ENCODE peak calls at places on chromosomes 3 and 15, in four cellular contexts. One of them, this sample, is unnamed.

GRCh38 chr15:34243226-34243625 is 18.4 kb downstream of the EMC4 start:
- DNase-seq in HepG2: no peak
- DNase-seq in WTC11: no peak
- DNase-seq in K562: no peak
- DNase-seq in this sample: no peak

GRCh38 chr3:151439652-151440125 is 21.2 kb downstream of the IGSF10 start:
- DNase-seq in HepG2: peak
- DNase-seq in K562: peak
- DNase-seq in WTC11: no peak
- DNase-seq in this sample: peak

GRCh38 chr15:53625260-53625659 is 134.2 kb downstream of the WDR72 start:
- DNase-seq in K562: no peak
- DNase-seq in HepG2: no peak
- DNase-seq in WTC11: no peak
- DNase-seq in this sample: no peak

GRCh38 chr15:75215107-75216004 is 13.7 kb downstream of the C15orf39 start:
- DNase-seq in HepG2: no peak
- DNase-seq in WTC11: no peak
- DNase-seq in K562: no peak
- DNase-seq in this sample: no peak

GRCh38 chr3:115217678-115218451 is 70.8 kb upstream of the ZBTB20 start:
- DNase-seq in K562: peak
- DNase-seq in WTC11: peak
- DNase-seq in HepG2: peak
- DNase-seq in this sample: peak

GRCh38 chr15:45919806-45920205 is 285.0 kb downstream of the SQOR start:
- DNase-seq in WTC11: no peak
- DNase-seq in K562: no peak
- DNase-seq in HepG2: peak
- DNase-seq in this sample: peak

GRCh38 chr3:149819432-149819831 is 6.4 kb downstream of the RNF13 start:
- DNase-seq in WTC11: no peak
- DNase-seq in K562: no peak
- DNase-seq in HepG2: no peak
- DNase-seq in this sample: no peak

GRCh38 chr3:35596611-35597010 is 42.7 kb upstream of the ARPP21 start:
- DNase-seq in K562: no peak
- DNase-seq in HepG2: no peak
- DNase-seq in WTC11: no peak
- DNase-seq in this sample: no peak

GRCh38 chr15:95551580-95551979 is 778.9 kb upstream of the NR2F2 start:
- DNase-seq in WTC11: no peak
- DNase-seq in K562: no peak
- DNase-seq in HepG2: no peak
- DNase-seq in this sample: no peak

GRCh38 chr3:181723064-181723463 is 11.3 kb downstream of the SOX2 start:
- DNase-seq in K562: no peak
- DNase-seq in HepG2: no peak
- DNase-seq in WTC11: no peak
- DNase-seq in this sample: no peak

GRCh38 chr3:54122802-54123537 is 618 bp downstream of the CACNA2D3 start:
- DNase-seq in WTC11: no peak
- DNase-seq in K562: no peak
- DNase-seq in HepG2: no peak
- DNase-seq in this sample: no peak

GRCh38 chr15:95175914-95176658 is 944.7 kb downstream of the MCTP2 start:
- DNase-seq in K562: peak
- DNase-seq in WTC11: no peak
- DNase-seq in HepG2: no peak
- DNase-seq in this sample: no peak

GRCh38 chr3:151660890-151661289 is 72.8 kb upstream of the AADACL2 start:
- DNase-seq in HepG2: no peak
- DNase-seq in K562: no peak
- DNase-seq in WTC11: no peak
- DNase-seq in this sample: no peak

GRCh38 chr15:65026756-65027155 is 2.7 kb downstream of the MTFMT start:
- DNase-seq in HepG2: no peak
- DNase-seq in K562: no peak
- DNase-seq in WTC11: no peak
- DNase-seq in this sample: no peak

GRCh38 chr3:141498592-141499223 is 11.9 kb downstream of the RASA2 start:
- DNase-seq in HepG2: no peak
- DNase-seq in K562: no peak
- DNase-seq in WTC11: no peak
- DNase-seq in this sample: no peak

GRCh38 chr15:39344662-39345141 is 236.2 kb upstream of the THBS1 start:
- DNase-seq in WTC11: no peak
- DNase-seq in K562: no peak
- DNase-seq in HepG2: peak
- DNase-seq in this sample: no peak

GRCh38 chr3:159854500-159855124 is 134.0 kb upstream of the IL12A start:
- DNase-seq in HepG2: peak
- DNase-seq in K562: no peak
- DNase-seq in WTC11: no peak
- DNase-seq in this sample: peak

GRCh38 chr3:57586778-57587177 is 10.4 kb downstream of the ARF4 start:
- DNase-seq in K562: no peak
- DNase-seq in HepG2: no peak
- DNase-seq in WTC11: no peak
- DNase-seq in this sample: no peak

GRCh38 chr15:32993285-32993684 is 201.2 kb downstream of the FMN1 start:
- DNase-seq in HepG2: no peak
- DNase-seq in K562: no peak
- DNase-seq in WTC11: no peak
- DNase-seq in this sample: no peak

GRCh38 chr15:31398677-31399260 is 72.1 kb downstream of the KLF13 start:
- DNase-seq in WTC11: no peak
- DNase-seq in K562: no peak
- DNase-seq in HepG2: peak
- DNase-seq in this sample: no peak

GRCh38 chr15:67839358-67839928 is 402 bp downstream of the RNU6-1 start:
- DNase-seq in K562: peak
- DNase-seq in WTC11: no peak
- DNase-seq in HepG2: peak
- DNase-seq in this sample: peak

GRCh38 chr3:196969660-196970546 is 1.3 kb upstream of the PIGZ start:
- DNase-seq in K562: peak
- DNase-seq in WTC11: peak
- DNase-seq in HepG2: no peak
- DNase-seq in this sample: peak

GRCh38 chr3:72112435-72112834 is 327.5 kb upstream of the PROK2 start:
- DNase-seq in HepG2: no peak
- DNase-seq in WTC11: no peak
- DNase-seq in K562: no peak
- DNase-seq in this sample: no peak

GRCh38 chr3:139283301-139283700 is 60.5 kb upstream of the MRPS22 start:
- DNase-seq in K562: no peak
- DNase-seq in WTC11: no peak
- DNase-seq in HepG2: no peak
- DNase-seq in this sample: no peak

GRCh38 chr3:139284221-139284620 is 59.6 kb upstream of the MRPS22 start:
- DNase-seq in WTC11: no peak
- DNase-seq in HepG2: no peak
- DNase-seq in K562: no peak
- DNase-seq in this sample: no peak

GRCh38 chr3:139280027-139280671 is 63.7 kb upstream of the MRPS22 start:
- DNase-seq in HepG2: no peak
- DNase-seq in K562: peak
- DNase-seq in WTC11: no peak
- DNase-seq in this sample: no peak

GRCh38 chr3:139281096-139281495 is 62.7 kb upstream of the MRPS22 start:
- DNase-seq in HepG2: no peak
- DNase-seq in K562: no peak
- DNase-seq in WTC11: no peak
- DNase-seq in this sample: no peak

DNA sequence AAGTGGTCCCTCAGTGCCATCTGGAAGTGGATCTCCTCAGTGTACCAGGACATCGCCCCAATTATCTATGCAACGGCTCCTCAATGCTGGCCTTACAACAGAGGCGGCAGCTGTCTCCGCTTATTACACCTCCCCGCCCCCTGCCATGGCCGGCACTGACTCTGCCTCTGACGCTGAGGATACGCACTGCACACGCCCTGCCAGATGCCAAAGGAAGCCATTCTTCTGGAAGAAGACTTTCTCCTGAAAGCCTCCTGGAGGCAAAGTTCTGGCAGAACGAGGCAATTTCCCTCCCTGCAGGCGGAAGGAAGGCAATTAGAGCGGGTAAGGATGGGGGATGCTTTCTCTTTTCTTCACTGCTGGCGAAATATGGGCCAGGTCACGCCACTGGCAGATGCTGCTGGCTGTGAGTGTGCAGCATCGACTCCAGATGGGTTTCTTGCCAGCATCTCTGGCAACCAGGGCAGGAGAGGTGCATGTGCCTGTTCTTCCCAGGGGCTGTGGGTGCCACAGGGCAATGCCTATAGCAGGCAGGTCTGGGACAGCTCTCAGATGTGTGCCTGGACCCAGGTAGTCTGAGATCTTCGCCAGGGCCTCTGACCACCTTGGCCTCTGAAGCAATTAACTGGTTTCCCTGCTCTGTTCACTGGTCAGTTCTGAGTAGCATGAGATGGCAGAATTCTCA is 62.2 kb upstream of the MRPS22 start:
- DNase-seq in WTC11: no peak
- DNase-seq in HepG2: no peak
- DNase-seq in K562: no peak
- DNase-seq in this sample: no peak
- TF ChIP-seq HMGXB4 in WTC11: no peak
- TF ChIP-seq HMGXB4 in HepG2: no peak
- TF ChIP-seq HMGXB4 in K562: no peak
- TF ChIP-seq HMGXB4 in this sample: no peak

DNA sequence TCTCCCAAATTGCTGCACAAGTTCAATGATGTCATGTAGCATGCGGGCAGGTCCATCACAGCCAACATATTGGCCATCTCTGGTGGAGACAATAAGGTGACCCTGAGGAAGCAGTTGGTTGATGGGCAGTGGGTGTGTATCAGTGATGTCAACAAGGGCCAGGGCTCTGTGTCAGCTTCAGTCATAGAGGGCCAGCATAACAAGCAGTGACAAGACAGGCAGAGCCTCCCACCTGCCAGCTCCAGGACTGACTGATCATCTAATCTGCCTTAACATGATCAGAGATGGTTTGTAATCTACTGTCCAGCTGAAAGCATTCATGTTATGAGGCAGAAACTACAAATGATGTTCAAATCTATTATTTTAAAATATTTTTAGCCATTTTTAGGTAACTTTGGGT is 62.3 kb downstream of the GLB1 start:
- DNase-seq in HepG2: no peak
- DNase-seq in K562: no peak
- DNase-seq in WTC11: no peak
- DNase-seq in this sample: no peak
- TF ChIP-seq HMGXB4 in HepG2: no peak
- TF ChIP-seq HMGXB4 in K562: no peak
- TF ChIP-seq HMGXB4 in WTC11: no peak
- TF ChIP-seq HMGXB4 in this sample: no peak

GRCh38 chr3:172106989-172107388 is 67.6 kb downstream of the FNDC3B start:
- DNase-seq in HepG2: no peak
- DNase-seq in K562: peak
- DNase-seq in WTC11: no peak
- DNase-seq in this sample: no peak
- TF ChIP-seq HMGXB4 in HepG2: no peak
- TF ChIP-seq HMGXB4 in K562: no peak
- TF ChIP-seq HMGXB4 in WTC11: no peak
- TF ChIP-seq HMGXB4 in this sample: no peak

DNA sequence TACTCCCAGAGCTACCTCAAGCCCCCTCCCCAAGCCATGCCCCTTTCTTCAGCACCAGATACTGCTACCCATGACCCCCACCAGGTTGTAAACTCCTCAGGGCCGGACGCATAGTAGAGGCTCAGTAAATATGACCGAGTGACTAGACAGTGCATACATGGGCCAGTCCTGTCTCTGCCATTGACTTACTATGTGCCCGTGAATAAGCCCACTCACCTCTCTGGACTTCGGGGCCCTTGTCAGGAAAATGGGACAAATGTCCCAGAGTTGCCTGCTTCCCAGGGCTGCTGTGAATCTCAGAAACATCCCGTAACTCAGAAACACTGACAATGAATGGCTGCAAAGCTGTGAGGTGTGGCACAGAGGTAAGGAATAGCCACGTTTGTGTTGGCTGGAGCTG is 48.2 kb upstream of the FGD5 start:
- DNase-seq in HepG2: no peak
- DNase-seq in WTC11: no peak
- DNase-seq in K562: no peak
- DNase-seq in this sample: no peak
- TF ChIP-seq HMGXB4 in HepG2: no peak
- TF ChIP-seq HMGXB4 in WTC11: no peak
- TF ChIP-seq HMGXB4 in K562: no peak
- TF ChIP-seq HMGXB4 in this sample: no peak

GRCh38 chr3:14242490-14243311 is 64.1 kb downstream of the LSM3 start:
- DNase-seq in HepG2: no peak
- DNase-seq in K562: no peak
- DNase-seq in WTC11: no peak
- DNase-seq in this sample: no peak

GRCh38 chr3:14239940-14240339 is 61.3 kb downstream of the LSM3 start:
- DNase-seq in K562: no peak
- DNase-seq in HepG2: no peak
- DNase-seq in WTC11: no peak
- DNase-seq in this sample: no peak

GRCh38 chr3:14240366-14240765 is 61.7 kb downstream of the LSM3 start:
- DNase-seq in WTC11: no peak
- DNase-seq in K562: no peak
- DNase-seq in HepG2: no peak
- DNase-seq in this sample: no peak

GRCh38 chr3:14243782-14244181 is 65.2 kb downstream of the LSM3 start:
- DNase-seq in K562: no peak
- DNase-seq in HepG2: no peak
- DNase-seq in WTC11: no peak
- DNase-seq in this sample: no peak

DNA sequence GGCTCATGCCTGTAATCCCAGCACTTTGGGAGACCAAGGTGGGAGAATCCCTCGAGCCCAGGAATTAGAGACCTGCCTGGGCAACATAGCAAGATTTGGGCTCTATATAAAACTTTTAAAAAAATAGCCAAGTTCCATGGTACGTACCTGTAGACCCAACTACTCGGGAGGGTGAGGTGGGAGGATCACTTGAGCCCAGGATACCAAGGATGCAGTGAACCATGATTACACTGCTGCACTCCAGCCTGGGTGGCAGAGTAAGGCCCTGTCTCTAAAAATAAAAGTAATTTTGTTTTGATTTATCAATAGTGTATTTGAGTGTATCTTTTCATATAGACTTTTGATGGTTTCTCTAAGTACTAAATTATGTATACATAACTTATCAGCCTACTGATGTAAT is 63.1 kb downstream of the LSM3 start:
- DNase-seq in HepG2: no peak
- DNase-seq in K562: no peak
- DNase-seq in WTC11: no peak
- DNase-seq in this sample: no peak
- TF ChIP-seq HMGXB4 in HepG2: no peak
- TF ChIP-seq HMGXB4 in K562: no peak
- TF ChIP-seq HMGXB4 in WTC11: no peak
- TF ChIP-seq HMGXB4 in this sample: no peak

This sample was measured in A549.